ENCODE peak calls at places on chromosome 17, in nine cellular contexts. U, Y, E, G, M, L, R, I and W are unnamed samples.

GRCh38 chr17:76394166-76394565 is 9.8 kb downstream of the SPHK1 start:
- DNase-seq in M (no peak), G (no peak), E (no peak), Y (no peak), L (no peak), I (no peak), U (no peak), R (peak), W (no peak)

GRCh38 chr17:76929148-76929547 is 60.9 kb downstream of the MGAT5B start:
- DNase-seq in U (no peak), Y (no peak), M (no peak), G (no peak), L (no peak), E (no peak), I (no peak), R (no peak), W (no peak)

GRCh38 chr17:48055531-48056245 is 7.5 kb downstream of the NFE2L1 start:
- DNase-seq in U (no peak), R (peak), L (no peak), Y (no peak), E (peak), I (peak), G (no peak), M (no peak), W (no peak)

GRCh38 chr17:50707296-50708049 is at the start of gene ANKRD40:
- DNase-seq in G (peak), I (peak), R (peak), U (peak), M (peak), E (peak), L (peak), Y (peak), W (peak)

GRCh38 chr17:73748521-73748920 is 104.3 kb upstream of the SDK2 start:
- DNase-seq in G (peak), Y (no peak), E (no peak), L (peak), U (peak), R (no peak), I (no peak), M (no peak), W (no peak)

GRCh38 chr17:42457107-42457787 is 1.4 kb upstream of the ATP6V0A1 start:
- DNase-seq in G (no peak), U (no peak), I (peak), L (no peak), Y (no peak), M (no peak), E (no peak), R (peak), W (no peak)

GRCh38 chr17:67322039-67322787 is 44.2 kb downstream of the PSMD12 start:
- DNase-seq in E (no peak), R (peak), G (peak), Y (no peak), U (no peak), I (no peak), M (peak), L (no peak), W (no peak)

GRCh38 chr17:50558955-50559614 is 1.4 kb upstream of the CACNA1G start:
- DNase-seq in I (no peak), Y (no peak), L (peak), E (no peak), R (no peak), G (peak), U (no peak), M (no peak), W (no peak)

GRCh38 chr17:41579484-41580243 is 7.0 kb downstream of the KRT14 start:
- DNase-seq in G (peak), I (peak), R (peak), E (peak), U (peak), Y (peak), L (no peak), M (peak), W (peak)

GRCh38 chr17:78780335-78780734 is 1.7 kb downstream of the CYTH1 start:
- DNase-seq in U (no peak), M (no peak), E (no peak), L (no peak), R (no peak), Y (no peak), G (no peak), I (no peak), W (no peak)

GRCh38 chr17:78780852-78781338 is 1.2 kb downstream of the CYTH1 start:
- DNase-seq in R (no peak), Y (no peak), E (no peak), L (no peak), M (no peak), U (no peak), G (no peak), I (peak), W (peak)

GRCh38 chr17:78777886-78778285 is 4.2 kb downstream of the CYTH1 start:
- DNase-seq in I (no peak), U (no peak), M (no peak), G (peak), L (no peak), E (no peak), Y (no peak), R (no peak), W (no peak)

GRCh38 chr17:78781339-78782304 is at the start of gene CYTH1:
- DNase-seq in I (peak), R (peak), E (no peak), L (peak), Y (no peak), U (peak), M (peak), G (peak), W (peak)

DNA sequence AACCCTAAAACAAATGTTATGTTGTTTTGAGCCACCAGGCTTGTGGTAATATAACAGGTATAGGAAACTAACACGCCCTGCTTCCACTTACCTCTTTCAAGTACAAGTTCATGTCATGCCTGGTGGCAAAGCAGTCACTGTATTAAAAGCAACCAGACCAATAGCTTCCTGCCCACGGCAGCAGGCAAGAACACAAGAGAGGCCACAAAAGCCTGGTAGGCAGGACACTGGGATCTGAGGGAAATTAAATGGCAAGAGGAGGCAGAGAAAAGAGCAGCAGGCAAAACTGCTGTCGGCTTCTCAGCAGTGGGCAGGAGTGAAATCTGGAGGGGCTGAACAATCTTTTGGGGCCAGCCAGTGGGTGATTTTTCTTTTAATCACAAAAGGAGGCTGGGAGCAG is 2.2 kb downstream of the CYTH1 start:
- DNase-seq in I (no peak), R (peak), U (no peak), G (no peak), Y (no peak), E (no peak), M (no peak), L (no peak), W (no peak)
- TF ChIP-seq CTCF in I (no peak), R (no peak), U (peak), G (no peak), Y (no peak), E (no peak), M (no peak), L (no peak), W (no peak)

DNA sequence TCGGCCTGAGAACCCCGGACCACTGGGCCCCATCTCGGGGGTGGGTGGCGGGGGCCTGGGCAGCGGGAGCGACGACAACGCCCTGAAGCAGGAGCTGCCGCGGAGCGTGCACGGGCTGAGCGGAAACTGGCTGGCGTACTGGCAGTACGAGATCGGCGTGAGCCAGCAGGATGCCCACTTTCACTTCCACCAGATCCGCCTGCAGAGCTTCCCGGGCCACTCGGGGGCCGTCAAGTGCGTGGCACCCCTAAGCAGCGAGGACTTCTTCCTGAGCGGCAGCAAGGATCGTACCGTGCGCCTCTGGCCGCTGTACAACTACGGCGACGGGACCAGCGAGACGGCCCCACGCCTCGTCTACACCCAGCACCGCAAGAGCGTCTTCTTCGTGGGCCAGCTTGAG is 8.9 kb upstream of the SERPINF2 start:
- DNase-seq in G (no peak), Y (no peak), E (no peak), U (no peak), L (peak), R (no peak), M (peak), I (no peak), W (no peak)
- H3K4me3 ChIP-seq in G (no peak), Y (no peak), E (no peak), U (no peak), L (no peak), R (no peak), M (no peak), I (no peak), W (no peak)

GRCh38 chr17:4074831-4075495 is 67.9 kb downstream of the ZZEF1 start:
- DNase-seq in R (peak), L (no peak), G (no peak), I (peak), U (no peak), Y (no peak), M (peak), E (peak), W (peak)
- TF ChIP-seq CTCF in R (peak), L (peak), G (peak), I (peak), U (peak), Y (peak), M (peak), E (peak), W (peak)

GRCh38 chr17:46045639-46046038 is 46.6 kb downstream of the STH start:
- DNase-seq in G (no peak), U (no peak), Y (no peak), I (peak), E (no peak), L (no peak), R (peak), M (no peak), W (no peak)
- H3K4me3 ChIP-seq in G (no peak), U (no peak), Y (no peak), I (no peak), E (no peak), L (no peak), R (no peak), M (no peak), W (no peak)